ENCODE peak calls at places on chromosomes 6 and 20, in ten cellular contexts. U is putamen; O is stimulated activated CD8-positive, alpha-beta memory T cell treated with anti-CD3 and anti-CD28 coated beads, Interleukin-12 subunit alpha, Interleukin-12 subunit beta, amount 100 ng/mL, for 4 hours; N is effector memory CD8-positive, alpha-beta T cell; M is GM23338; E is stimulated activated CD4-positive, alpha-beta T cell treated with anti-CD3 and anti-CD28 coated beads, Interleukin-1b, Interleukin-23, amount 100 ng/mL, for 48 hours; X is pons; D is epithelial cell of prostate; F is CD4-positive, alpha-beta T cell; R is neural crest cell. A is an unnamed sample.

GRCh38 chr6:72858204-72858603 is 236.3 kb downstream of the KCNQ5 start:
- DNase-seq in F (no peak), N (no peak), R (no peak), X (no peak), D (no peak), O (no peak), E (no peak), M (no peak), U (no peak), A (no peak)

GRCh38 chr6:3712827-3713226 is 38.7 kb downstream of the PXDC1 start:
- DNase-seq in M (no peak), N (no peak), R (no peak), E (no peak), D (no peak), U (no peak), O (no peak), F (no peak), X (no peak), A (no peak)

GRCh38 chr6:90468080-90468479 is 118.8 kb downstream of the MAP3K7 start:
- DNase-seq in D (peak), X (no peak), U (no peak), E (peak), R (no peak), F (no peak), M (no peak), O (no peak), N (no peak), A (no peak)

GRCh38 chr6:145903356-145904102 is 60.6 kb downstream of the SHPRH start:
- DNase-seq in F (no peak), R (no peak), M (no peak), D (no peak), U (no peak), N (no peak), E (no peak), X (no peak), O (no peak), A (no peak)

GRCh38 chr20:58818585-58819285 is 32.0 kb downstream of the GNAS-AS1 start:
- DNase-seq in R (no peak), M (no peak), E (peak), N (no peak), X (no peak), F (no peak), U (no peak), O (peak), D (peak), A (no peak)

GRCh38 chr6:155177369-155177961 is 86.3 kb upstream of the CLDN20 start:
- DNase-seq in D (no peak), E (no peak), R (peak), M (peak), U (peak), X (peak), F (no peak), O (no peak), N (peak), A (no peak)

GRCh38 chr6:109966299-109966698 is 11.8 kb upstream of the GPR6 start:
- DNase-seq in F (no peak), E (no peak), N (no peak), O (no peak), U (no peak), X (no peak), M (no peak), R (no peak), D (no peak), A (no peak)

GRCh38 chr6:129709451-129709908 is 497 bp downstream of the ARHGAP18 start:
- DNase-seq in R (no peak), O (no peak), X (peak), D (no peak), M (no peak), F (no peak), E (no peak), U (no peak), N (no peak), A (no peak)

GRCh38 chr6:41040101-41040910 is 1.3 kb upstream of the UNC5CL start:
- DNase-seq in F (no peak), O (no peak), N (no peak), M (no peak), D (no peak), X (no peak), R (no peak), E (no peak), U (no peak), A (no peak)

GRCh38 chr20:37344506-37345338 is 1.2 kb upstream of the SRC start:
- DNase-seq in D (peak), X (no peak), R (no peak), O (no peak), U (no peak), N (no peak), F (no peak), E (no peak), M (no peak), A (no peak)

GRCh38 chr6:6856538-6857523 is 250.9 kb upstream of the RREB1 start:
- DNase-seq in X (peak), E (peak), D (peak), M (peak), O (peak), R (no peak), F (peak), N (no peak), U (no peak), A (no peak)

GRCh38 chr20:11540558-11540957 is 377.1 kb upstream of the BTBD3 start:
- DNase-seq in U (no peak), E (no peak), F (no peak), X (no peak), M (peak), D (no peak), O (no peak), R (no peak), N (no peak), A (no peak)

GRCh38 chr6:155228549-155229166 is 35.2 kb upstream of the CLDN20 start:
- DNase-seq in N (no peak), X (no peak), F (no peak), M (no peak), E (no peak), D (no peak), R (no peak), O (no peak), U (no peak), A (no peak)

GRCh38 chr6:152356659-152357058 is 280.5 kb downstream of the SYNE1 start:
- DNase-seq in R (no peak), N (no peak), F (no peak), D (no peak), X (peak), M (peak), O (no peak), U (no peak), E (no peak), A (no peak)

GRCh38 chr6:106629859-106630163 is 433 bp downstream of the QRSL1 start:
- DNase-seq in N (no peak), R (no peak), U (no peak), X (no peak), D (no peak), E (no peak), M (no peak), O (no peak), F (no peak), A (no peak)

GRCh38 chr20:36950432-36951197 is 893 bp downstream of the SAMHD1 start:
- DNase-seq in M (peak), X (peak), R (peak), N (peak), F (no peak), E (no peak), U (peak), O (peak), D (no peak), A (peak)

GRCh38 chr20:57659789-57660509 is 39.7 kb upstream of the ZBP1 start:
- DNase-seq in O (no peak), X (no peak), M (no peak), F (no peak), D (no peak), E (no peak), U (no peak), R (no peak), N (no peak), A (no peak)

GRCh38 chr6:151388997-151389639 is 2.2 kb downstream of the ZBTB2 start:
- DNase-seq in D (no peak), U (no peak), O (no peak), N (no peak), F (no peak), R (no peak), M (no peak), X (no peak), E (no peak), A (no peak)

GRCh38 chr6:6587696-6588063 is 840 bp upstream of the LY86 start:
- DNase-seq in R (no peak), F (no peak), U (no peak), D (no peak), X (no peak), E (no peak), M (no peak), O (no peak), N (no peak), A (no peak)

GRCh38 chr6:123803862-123804681 is at the start of gene NKAIN2:
- DNase-seq in N (no peak), O (no peak), E (no peak), F (no peak), R (peak), X (peak), U (peak), D (no peak), M (peak), A (no peak)

GRCh38 chr6:121857551-121857950 is 422.1 kb downstream of the GJA1 start:
- DNase-seq in U (no peak), X (no peak), O (no peak), M (peak), F (no peak), R (no peak), D (no peak), N (no peak), E (no peak), A (no peak)

GRCh38 chr6:89145461-89145961 is 344 bp upstream of the PM20D2 start:
- DNase-seq in R (no peak), O (no peak), M (peak), D (no peak), U (peak), X (peak), E (peak), F (peak), N (peak), A (no peak)

GRCh38 chr6:71056656-71057055 is 99.8 kb upstream of the B3GAT2 start:
- DNase-seq in X (no peak), M (no peak), O (no peak), N (no peak), E (no peak), D (no peak), F (no peak), U (no peak), R (no peak), A (no peak)

GRCh38 chr6:143157146-143157545 is 96.5 kb downstream of the AIG1 start:
- DNase-seq in F (no peak), O (no peak), R (no peak), M (no peak), U (no peak), N (no peak), D (no peak), E (no peak), X (no peak), A (no peak)

GRCh38 chr20:36050436-36051317 is 82.3 kb downstream of the CNBD2 start:
- DNase-seq in R (peak), N (peak), M (peak), F (peak), O (peak), D (peak), E (peak), X (peak), U (peak), A (peak)

GRCh38 chr20:31974975-31975481 is 7.1 kb downstream of the XKR7 start:
- DNase-seq in O (no peak), U (no peak), M (peak), F (no peak), R (peak), E (no peak), D (no peak), N (no peak), X (no peak), A (no peak)

GRCh38 chr6:108417027-108417426 is 122.2 kb downstream of the AFG1L start:
- DNase-seq in D (no peak), N (no peak), E (no peak), F (no peak), M (no peak), R (no peak), U (no peak), O (no peak), X (no peak), A (no peak)

GRCh38 chr20:18304618-18305017 is 16.3 kb downstream of the ZNF133 start:
- DNase-seq in O (no peak), D (no peak), R (no peak), F (no peak), N (no peak), X (no peak), M (peak), E (no peak), U (no peak), A (no peak)

GRCh38 chr6:139250296-139251274 is 41.2 kb downstream of the TXLNB start:
- DNase-seq in M (peak), O (peak), D (no peak), F (peak), E (peak), N (peak), R (peak), U (no peak), X (peak), A (peak)

GRCh38 chr6:46901747-46902362 is 19.9 kb downstream of the ADGRF5 start:
- DNase-seq in N (no peak), R (no peak), F (no peak), X (no peak), E (no peak), M (no peak), U (no peak), D (no peak), O (no peak), A (no peak)

GRCh38 chr6:121799574-121799973 is 364.1 kb downstream of the GJA1 start:
- DNase-seq in M (no peak), F (no peak), X (no peak), D (no peak), U (no peak), O (no peak), N (no peak), R (no peak), E (no peak), A (no peak)

GRCh38 chr20:17882065-17882833 is 86.3 kb downstream of the SNX5 start:
- DNase-seq in M (no peak), E (no peak), D (no peak), U (peak), O (no peak), X (peak), F (no peak), N (no peak), R (peak), A (no peak)

GRCh38 chr6:154974485-154975149 is 20.5 kb upstream of the TIAM2 start:
- DNase-seq in R (no peak), O (no peak), F (no peak), U (no peak), E (peak), N (no peak), M (peak), X (no peak), D (no peak), A (no peak)

GRCh38 chr6:47016916-47017315 is 25.2 kb downstream of the ADGRF1 start:
- DNase-seq in M (peak), D (no peak), E (no peak), N (no peak), U (no peak), O (no peak), X (no peak), F (no peak), R (no peak), A (no peak)

GRCh38 chr6:35311390-35312075 is 13.9 kb downstream of the DEF6 start:
- DNase-seq in N (peak), M (no peak), E (peak), F (peak), U (no peak), O (no peak), X (no peak), R (no peak), D (no peak), A (peak)

GRCh38 chr20:15487030-15487429 is 1086.2 kb downstream of the KIF16B start:
- DNase-seq in E (no peak), N (no peak), X (no peak), U (no peak), M (no peak), F (no peak), D (no peak), R (no peak), O (no peak), A (no peak)

GRCh38 chr20:47391276-47392010 is 34.9 kb upstream of the ZMYND8 start:
- DNase-seq in E (no peak), U (no peak), X (no peak), D (no peak), O (no peak), R (no peak), M (no peak), N (no peak), F (no peak), A (no peak)

GRCh38 chr6:46760925-46761324 is 14.2 kb downstream of the ANKRD66 start:
- DNase-seq in M (no peak), E (no peak), N (no peak), F (no peak), X (no peak), U (no peak), D (peak), R (no peak), O (no peak), A (no peak)

GRCh38 chr6:104813552-104813951 is 46.2 kb downstream of the HACE1 start:
- DNase-seq in N (no peak), F (no peak), E (no peak), D (no peak), M (no peak), O (no peak), X (no peak), R (no peak), U (no peak), A (no peak)